ENCODE peak calls at places on chromosomes 5 and 9, in seven cellular contexts. One of them, this sample, is unnamed.

GRCh38 chr5:59134770-59135169 is 551.9 kb downstream of the RAB3C start:
- DNase-seq in HepG2: no peak
- DNase-seq in K562: no peak
- DNase-seq in GM12878: no peak
- DNase-seq in SK-N-SH: no peak
- DNase-seq in H1: no peak
- DNase-seq in HCT116: no peak
- DNase-seq in this sample: no peak

GRCh38 chr5:150255659-150256415 is 33.7 kb downstream of the CAMK2A start:
- DNase-seq in HepG2: peak; percentile 64
- DNase-seq in K562: no peak
- DNase-seq in GM12878: no peak
- DNase-seq in SK-N-SH: peak; percentile 72
- DNase-seq in H1: no peak
- DNase-seq in HCT116: no peak
- DNase-seq in this sample: no peak

GRCh38 chr5:113166710-113167366 is 190.2 kb downstream of the DCP2 start:
- DNase-seq in HepG2: peak; percentile 6
- DNase-seq in K562: no peak
- DNase-seq in GM12878: no peak
- DNase-seq in SK-N-SH: no peak
- DNase-seq in H1: no peak
- DNase-seq in HCT116: peak; percentile 97
- DNase-seq in this sample: no peak

GRCh38 chr5:36590513-36591286 is 15.7 kb upstream of the SLC1A3 start:
- DNase-seq in HepG2: no peak
- DNase-seq in K562: no peak
- DNase-seq in GM12878: no peak
- DNase-seq in SK-N-SH: no peak
- DNase-seq in H1: no peak
- DNase-seq in HCT116: no peak
- DNase-seq in this sample: no peak

GRCh38 chr9:37036237-37037136 is 2.4 kb upstream of the PAX5 start:
- DNase-seq in HepG2: no peak
- DNase-seq in K562: no peak
- DNase-seq in GM12878: no peak
- DNase-seq in SK-N-SH: peak; percentile 72
- DNase-seq in H1: peak; percentile 73
- DNase-seq in HCT116: no peak
- DNase-seq in this sample: no peak

GRCh38 chr5:151870820-151871219 is 53.8 kb downstream of the GLRA1 start:
- DNase-seq in HepG2: no peak
- DNase-seq in K562: no peak
- DNase-seq in GM12878: no peak
- DNase-seq in SK-N-SH: no peak
- DNase-seq in H1: no peak
- DNase-seq in HCT116: no peak
- DNase-seq in this sample: no peak

GRCh38 chr5:135565691-135566421 is 12.9 kb downstream of the CXCL14 start:
- DNase-seq in HepG2: peak; percentile 42
- DNase-seq in K562: peak; percentile 78
- DNase-seq in GM12878: no peak
- DNase-seq in SK-N-SH: peak; percentile 60
- DNase-seq in H1: peak; percentile 95
- DNase-seq in HCT116: peak; percentile 50
- DNase-seq in this sample: peak; percentile 53

GRCh38 chr5:154702477-154702876 is 52.7 kb upstream of the LARP1 start:
- DNase-seq in HepG2: no peak
- DNase-seq in K562: no peak
- DNase-seq in GM12878: no peak
- DNase-seq in SK-N-SH: no peak
- DNase-seq in H1: no peak
- DNase-seq in HCT116: no peak
- DNase-seq in this sample: no peak

GRCh38 chr9:22084336-22085035 is 75.4 kb upstream of the CDKN2B start:
- DNase-seq in HepG2: peak; percentile 7
- DNase-seq in K562: no peak
- DNase-seq in GM12878: no peak
- DNase-seq in SK-N-SH: no peak
- DNase-seq in H1: no peak
- DNase-seq in HCT116: peak; percentile 74
- DNase-seq in this sample: no peak

GRCh38 chr5:124261133-124261532 is 485.3 kb downstream of the ZNF608 start:
- DNase-seq in HepG2: no peak
- DNase-seq in K562: no peak
- DNase-seq in GM12878: no peak
- DNase-seq in SK-N-SH: no peak
- DNase-seq in H1: no peak
- DNase-seq in HCT116: no peak
- DNase-seq in this sample: no peak

GRCh38 chr9:107193251-107193650 is 89.8 kb upstream of the RAD23B start:
- DNase-seq in HepG2: no peak
- DNase-seq in K562: no peak
- DNase-seq in GM12878: no peak
- DNase-seq in SK-N-SH: no peak
- DNase-seq in H1: no peak
- DNase-seq in HCT116: no peak
- DNase-seq in this sample: no peak

GRCh38 chr9:4973246-4973645 is 11.8 kb upstream of the JAK2 start:
- DNase-seq in HepG2: no peak
- DNase-seq in K562: no peak
- DNase-seq in GM12878: no peak
- DNase-seq in SK-N-SH: no peak
- DNase-seq in H1: no peak
- DNase-seq in HCT116: no peak
- DNase-seq in this sample: no peak

GRCh38 chr9:116411506-116411905 is 257.9 kb downstream of the PAPPA start:
- DNase-seq in HepG2: no peak
- DNase-seq in K562: no peak
- DNase-seq in GM12878: no peak
- DNase-seq in SK-N-SH: no peak
- DNase-seq in H1: no peak
- DNase-seq in HCT116: no peak
- DNase-seq in this sample: no peak

GRCh38 chr9:104927912-104928740 is at the start of gene ABCA1:
- DNase-seq in HepG2: peak; percentile 85
- DNase-seq in K562: peak; percentile 32
- DNase-seq in GM12878: no peak
- DNase-seq in SK-N-SH: peak; percentile 84
- DNase-seq in H1: peak; percentile 83
- DNase-seq in HCT116: peak; percentile 29
- DNase-seq in this sample: peak; percentile 93

GRCh38 chr9:136587145-136587943 is 41.5 kb upstream of the NOTCH1 start:
- DNase-seq in HepG2: no peak
- DNase-seq in K562: peak; percentile 76
- DNase-seq in GM12878: no peak
- DNase-seq in SK-N-SH: peak; percentile 87
- DNase-seq in H1: peak; percentile 85
- DNase-seq in HCT116: no peak
- DNase-seq in this sample: no peak

GRCh38 chr9:107674937-107675277 is 185.3 kb upstream of the KLF4 start:
- DNase-seq in HepG2: no peak
- DNase-seq in K562: no peak
- DNase-seq in GM12878: no peak
- DNase-seq in SK-N-SH: no peak
- DNase-seq in H1: no peak
- DNase-seq in HCT116: no peak
- DNase-seq in this sample: no peak

GRCh38 chr5:373710-374602 is 52.4 kb downstream of the AHRR start:
- DNase-seq in HepG2: no peak
- DNase-seq in K562: no peak
- DNase-seq in GM12878: no peak
- DNase-seq in SK-N-SH: peak; percentile 91
- DNase-seq in H1: peak; percentile 48
- DNase-seq in HCT116: no peak
- DNase-seq in this sample: no peak

GRCh38 chr9:4299006-4299795 is 667 bp downstream of the GLIS3 start:
- DNase-seq in HepG2: no peak
- DNase-seq in K562: no peak
- DNase-seq in GM12878: no peak
- DNase-seq in SK-N-SH: peak; percentile 65
- DNase-seq in H1: peak; percentile 74
- DNase-seq in HCT116: no peak
- DNase-seq in this sample: no peak

GRCh38 chr9:133823189-133824105 is 85.3 kb upstream of the SARDH start:
- DNase-seq in HepG2: no peak
- DNase-seq in K562: no peak
- DNase-seq in GM12878: peak; percentile 57
- DNase-seq in SK-N-SH: no peak
- DNase-seq in H1: no peak
- DNase-seq in HCT116: no peak
- DNase-seq in this sample: no peak

GRCh38 chr5:6003040-6003825 is 375.1 kb downstream of the MED10 start:
- DNase-seq in HepG2: no peak
- DNase-seq in K562: no peak
- DNase-seq in GM12878: no peak
- DNase-seq in SK-N-SH: no peak
- DNase-seq in H1: no peak
- DNase-seq in HCT116: no peak
- DNase-seq in this sample: no peak

GRCh38 chr5:149404746-149405549 is 25.9 kb upstream of the IL17B start:
- DNase-seq in HepG2: peak; percentile 30
- DNase-seq in K562: no peak
- DNase-seq in GM12878: no peak
- DNase-seq in SK-N-SH: no peak
- DNase-seq in H1: no peak
- DNase-seq in HCT116: no peak
- DNase-seq in this sample: no peak

GRCh38 chr5:13843181-13843846 is 101.2 kb downstream of the DNAH5 start:
- DNase-seq in HepG2: no peak
- DNase-seq in K562: no peak
- DNase-seq in GM12878: no peak
- DNase-seq in SK-N-SH: no peak
- DNase-seq in H1: no peak
- DNase-seq in HCT116: no peak
- DNase-seq in this sample: no peak

GRCh38 chr5:93601433-93602175 is 18.6 kb downstream of the NR2F1 start:
- DNase-seq in HepG2: no peak
- DNase-seq in K562: no peak
- DNase-seq in GM12878: no peak
- DNase-seq in SK-N-SH: peak; percentile 78
- DNase-seq in H1: no peak
- DNase-seq in HCT116: no peak
- DNase-seq in this sample: no peak

GRCh38 chr5:137374110-137374853 is 124.8 kb downstream of the SPOCK1 start:
- DNase-seq in HepG2: no peak
- DNase-seq in K562: no peak
- DNase-seq in GM12878: no peak
- DNase-seq in SK-N-SH: peak; percentile 61
- DNase-seq in H1: no peak
- DNase-seq in HCT116: no peak
- DNase-seq in this sample: no peak

GRCh38 chr5:137370096-137370495 is 129.0 kb downstream of the SPOCK1 start:
- DNase-seq in HepG2: no peak
- DNase-seq in K562: no peak
- DNase-seq in GM12878: no peak
- DNase-seq in SK-N-SH: no peak
- DNase-seq in H1: no peak
- DNase-seq in HCT116: no peak
- DNase-seq in this sample: no peak

GRCh38 chr5:137376127-137376526 is 123.0 kb downstream of the SPOCK1 start:
- DNase-seq in HepG2: no peak
- DNase-seq in K562: no peak
- DNase-seq in GM12878: no peak
- DNase-seq in SK-N-SH: no peak
- DNase-seq in H1: no peak
- DNase-seq in HCT116: no peak
- DNase-seq in this sample: no peak

GRCh38 chr5:137370511-137371071 is 128.5 kb downstream of the SPOCK1 start:
- DNase-seq in HepG2: no peak
- DNase-seq in K562: no peak
- DNase-seq in GM12878: no peak
- DNase-seq in SK-N-SH: no peak
- DNase-seq in H1: no peak
- DNase-seq in HCT116: no peak
- DNase-seq in this sample: no peak

DNA sequence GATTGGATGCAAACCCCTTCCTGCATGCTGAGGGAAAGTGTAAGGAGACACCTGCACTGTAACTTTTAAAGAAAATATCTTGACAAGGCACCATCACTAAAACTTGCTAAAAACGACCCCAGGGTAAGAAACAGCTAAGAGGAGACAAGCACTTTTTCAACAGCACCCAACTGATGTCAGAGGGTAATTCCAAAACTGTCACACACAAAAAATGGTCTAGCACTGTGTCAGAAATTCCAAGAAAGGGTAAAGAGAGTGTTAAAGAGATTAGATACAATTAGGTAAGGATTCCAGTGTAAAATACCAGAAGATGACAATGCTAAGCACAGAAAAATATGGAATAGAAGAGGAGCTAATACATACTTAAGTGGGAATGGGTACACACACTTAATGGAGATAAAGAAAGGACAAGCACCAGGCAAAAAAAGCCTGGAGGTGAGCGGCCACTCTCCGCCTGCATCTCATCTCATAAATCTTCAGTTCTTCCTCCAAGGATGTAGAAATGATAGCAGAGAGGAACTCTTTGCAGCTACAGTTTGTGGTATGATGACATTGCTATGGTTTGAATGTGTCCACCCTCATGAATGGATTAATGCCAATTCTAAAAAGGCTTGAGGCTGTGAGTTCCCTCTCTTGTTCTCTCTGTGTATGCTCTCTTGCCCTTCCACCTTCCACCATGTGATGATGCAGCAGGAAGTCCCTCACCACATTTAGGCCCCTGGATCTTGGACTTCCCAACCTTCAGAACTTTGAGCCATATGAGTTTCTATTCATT is 126.6 kb downstream of the SPOCK1 start:
- DNase-seq in HepG2: no peak
- DNase-seq in K562: no peak
- DNase-seq in GM12878: no peak
- DNase-seq in SK-N-SH: no peak
- DNase-seq in H1: no peak
- DNase-seq in HCT116: no peak
- DNase-seq in this sample: no peak
- TF ChIP-seq JUND in HepG2: no peak
- TF ChIP-seq JUND in K562: no peak
- TF ChIP-seq JUND in GM12878: no peak
- TF ChIP-seq JUND in SK-N-SH: no peak
- TF ChIP-seq JUND in H1: no peak
- TF ChIP-seq JUND in HCT116: no peak
- TF ChIP-seq JUND in this sample: no peak

GRCh38 chr9:123606141-123606540 is 250.1 kb downstream of the CRB2 start:
- DNase-seq in HepG2: no peak
- DNase-seq in K562: no peak
- DNase-seq in GM12878: no peak
- DNase-seq in SK-N-SH: no peak
- DNase-seq in H1: no peak
- DNase-seq in HCT116: no peak
- DNase-seq in this sample: no peak
- TF ChIP-seq JUND in HepG2: no peak
- TF ChIP-seq JUND in K562: no peak
- TF ChIP-seq JUND in GM12878: no peak
- TF ChIP-seq JUND in SK-N-SH: no peak
- TF ChIP-seq JUND in H1: no peak
- TF ChIP-seq JUND in HCT116: no peak
- TF ChIP-seq JUND in this sample: no peak

GRCh38 chr9:882416-882931 is 41.0 kb downstream of the DMRT1 start:
- DNase-seq in HepG2: peak; percentile 35
- DNase-seq in K562: no peak
- DNase-seq in GM12878: no peak
- DNase-seq in SK-N-SH: no peak
- DNase-seq in H1: no peak
- DNase-seq in HCT116: peak; percentile 8
- DNase-seq in this sample: no peak
- TF ChIP-seq JUND in HepG2: no peak
- TF ChIP-seq JUND in K562: no peak
- TF ChIP-seq JUND in GM12878: no peak
- TF ChIP-seq JUND in SK-N-SH: no peak
- TF ChIP-seq JUND in H1: no peak
- TF ChIP-seq JUND in HCT116: no peak
- TF ChIP-seq JUND in this sample: no peak

GRCh38 chr5:74415695-74416102 is 224.8 kb downstream of the ENC1 start:
- DNase-seq in HepG2: peak; percentile 81
- DNase-seq in K562: peak; percentile 52
- DNase-seq in GM12878: no peak
- DNase-seq in SK-N-SH: peak; percentile 16
- DNase-seq in H1: no peak
- DNase-seq in HCT116: no peak
- DNase-seq in this sample: no peak
- TF ChIP-seq JUND in HepG2: no peak
- TF ChIP-seq JUND in K562: no peak
- TF ChIP-seq JUND in GM12878: no peak
- TF ChIP-seq JUND in SK-N-SH: no peak
- TF ChIP-seq JUND in H1: no peak
- TF ChIP-seq JUND in HCT116: no peak
- TF ChIP-seq JUND in this sample: no peak